ENCODE peak calls at places on chromosomes 5 and 9, in eight cellular contexts. X is transverse colon; M is CD4-positive, alpha-beta memory T cell; C is heart right ventricle; Y is IMR-90; N is cardiac muscle cell; L is RWPE2; H is psoas muscle. D is an unnamed sample. For H3K4me1, the result is how much of the 10 kb centered on the place peaks cover.

GRCh38 chr5:101346906-101347305 is 443.8 kb upstream of the ST8SIA4 start:
- DNase-seq in X (no peak), Y (no peak), N (no peak), C (no peak), L (no peak), H (no peak), M (no peak), D (no peak)

GRCh38 chr5:112824197-112824596 is 36.9 kb upstream of the SRP19 start:
- DNase-seq in N (no peak), H (no peak), Y (no peak), L (no peak), M (no peak), C (no peak), X (no peak), D (no peak)

GRCh38 chr5:10387690-10388089 is 34.2 kb downstream of the MARCHF6 start:
- DNase-seq in C (no peak), X (no peak), N (no peak), L (no peak), M (no peak), Y (peak), H (no peak), D (no peak)

GRCh38 chr9:126398403-126399058 is 71.9 kb downstream of the MVB12B start:
- DNase-seq in Y (peak), H (peak), X (peak), C (peak), L (no peak), M (peak), N (peak), D (peak)

GRCh38 chr5:15791274-15791673 is 291.3 kb downstream of the FBXL7 start:
- DNase-seq in M (no peak), L (no peak), Y (no peak), N (no peak), X (no peak), H (no peak), C (no peak), D (no peak)

GRCh38 chr5:179275941-179276837 is 69.1 kb downstream of the ADAMTS2 start:
- DNase-seq in N (no peak), C (peak), Y (peak), X (peak), L (no peak), H (peak), M (no peak), D (no peak)

GRCh38 chr9:94685359-94685758 is 41.1 kb upstream of the AOPEP start:
- DNase-seq in C (no peak), M (no peak), L (no peak), H (no peak), X (no peak), Y (no peak), N (no peak), D (no peak)

GRCh38 chr9:98877211-98877730 is 66.4 kb upstream of the COL15A1 start:
- DNase-seq in M (no peak), L (no peak), C (no peak), Y (no peak), H (no peak), N (no peak), X (no peak), D (no peak)

GRCh38 chr5:1831257-1831656 is 30.1 kb downstream of the NDUFS6 start:
- DNase-seq in X (no peak), H (no peak), Y (no peak), L (no peak), M (no peak), N (no peak), C (no peak), D (peak)

GRCh38 chr9:79600466-79600865 is 28.7 kb downstream of the TLE4 start:
- DNase-seq in C (no peak), N (no peak), Y (no peak), H (peak), L (no peak), M (no peak), X (no peak), D (no peak)

GRCh38 chr9:3963266-3964019 is 336.4 kb downstream of the GLIS3 start:
- DNase-seq in X (no peak), C (no peak), N (no peak), M (no peak), Y (peak), L (no peak), H (no peak), D (no peak)

GRCh38 chr5:74384851-74385250 is 255.7 kb downstream of the ENC1 start:
- DNase-seq in L (no peak), X (no peak), Y (no peak), H (no peak), N (no peak), C (no peak), M (no peak), D (no peak)

GRCh38 chr5:157371655-157372471 is 88.2 kb upstream of the NIPAL4 start:
- DNase-seq in N (no peak), H (no peak), M (no peak), C (no peak), Y (peak), L (no peak), X (no peak), D (no peak)

GRCh38 chr5:150341989-150342388 is 15.5 kb upstream of the TCOF1 start:
- DNase-seq in N (no peak), M (no peak), L (no peak), Y (no peak), C (no peak), X (no peak), H (no peak), D (no peak)
- H3K4me1 ChIP-seq in N (under half), M (under half), L (under half), Y (under half), C (under half), X (under half), H (under half), D (under half)

GRCh38 chr9:132404228-132404881 is 2.3 kb downstream of the TTF1 start:
- DNase-seq in C (no peak), L (no peak), H (no peak), X (no peak), Y (no peak), N (no peak), M (peak), D (no peak)

GRCh38 chr9:132408521-132408920 is 1.5 kb upstream of the CFAP77 start:
- DNase-seq in H (no peak), N (no peak), L (no peak), C (peak), Y (no peak), X (no peak), M (no peak), D (no peak)

GRCh38 chr9:132409828-132410528 is at the start of gene CFAP77:
- DNase-seq in N (peak), Y (peak), H (peak), L (no peak), C (peak), X (peak), M (no peak), D (peak)

GRCh38 chr9:132407196-132407595 is 556 bp upstream of the TTF1 start:
- DNase-seq in N (no peak), L (no peak), X (no peak), C (no peak), M (no peak), Y (no peak), H (no peak), D (no peak)

GRCh38 chr9:132406554-132407122 is at the start of gene TTF1:
- DNase-seq in Y (peak), C (peak), H (peak), X (peak), N (peak), L (peak), M (peak), D (peak)
- H3K4me1 ChIP-seq in Y (under half), C (under half), H (under half), X (under half), N (under half), L (under half), M (half or more), D (half or more)

GRCh38 chr5:14145356-14146334 is 2.5 kb downstream of the TRIO start:
- DNase-seq in L (no peak), M (no peak), N (no peak), C (no peak), H (peak), X (no peak), Y (peak), D (no peak)

GRCh38 chr5:14147210-14147609 is 4.1 kb downstream of the TRIO start:
- DNase-seq in M (no peak), X (no peak), C (no peak), Y (no peak), L (no peak), N (no peak), H (no peak), D (no peak)

GRCh38 chr5:14144586-14145355 is 1.6 kb downstream of the TRIO start:
- DNase-seq in C (peak), L (peak), M (peak), N (peak), X (peak), H (peak), Y (peak), D (peak)

GRCh38 chr5:14148483-14148882 is 5.3 kb downstream of the TRIO start:
- DNase-seq in Y (no peak), C (no peak), L (no peak), X (no peak), N (no peak), M (no peak), H (no peak), D (no peak)

GRCh38 chr5:14146725-14147124 is 3.6 kb downstream of the TRIO start:
- DNase-seq in N (no peak), C (no peak), M (no peak), Y (no peak), X (no peak), L (no peak), H (no peak), D (no peak)
- H3K4me1 ChIP-seq in N (half or more), C (under half), M (under half), Y (under half), X (under half), L (under half), H (half or more), D (half or more)

DNA sequence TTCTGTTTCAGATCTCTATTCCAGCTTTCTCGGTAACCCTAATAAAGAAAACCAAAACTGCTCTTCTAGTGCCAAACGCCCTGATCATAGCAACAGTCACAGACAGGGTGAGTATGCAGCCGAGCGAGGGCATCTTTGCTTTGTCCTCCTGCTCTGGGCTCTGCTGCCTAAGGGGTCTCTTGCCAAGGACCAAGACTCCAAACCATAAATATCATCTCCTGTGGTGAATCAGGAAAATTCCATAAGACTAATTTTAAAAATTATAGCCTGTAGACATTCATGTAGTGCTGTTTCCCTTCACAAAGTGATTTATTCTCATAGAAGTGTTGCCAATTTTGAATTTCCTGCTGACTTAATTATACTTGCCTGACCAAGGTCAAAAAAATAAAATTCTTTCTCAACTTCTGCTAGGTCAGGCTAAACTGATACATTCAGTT is 54.5 kb downstream of the GRAMD2B start:
- DNase-seq in L (no peak), C (no peak), Y (no peak), M (no peak), H (no peak), X (no peak), N (no peak), D (no peak)
- H3K4me1 ChIP-seq in L (under half), C (under half), Y (under half), M (under half), H (under half), X (under half), N (under half), D (under half)

GRCh38 chr9:130815242-130815808 is 19.7 kb upstream of the ABL1 start:
- DNase-seq in Y (no peak), L (no peak), H (no peak), C (no peak), M (no peak), N (no peak), X (no peak), D (no peak)

GRCh38 chr9:130820135-130820738 is 14.8 kb upstream of the ABL1 start:
- DNase-seq in N (no peak), C (no peak), Y (no peak), L (no peak), H (no peak), X (no peak), M (no peak), D (no peak)

GRCh38 chr9:130823435-130823834 is 11.6 kb upstream of the ABL1 start:
- DNase-seq in N (no peak), C (no peak), L (no peak), M (no peak), X (no peak), Y (peak), H (no peak), D (no peak)

DNA sequence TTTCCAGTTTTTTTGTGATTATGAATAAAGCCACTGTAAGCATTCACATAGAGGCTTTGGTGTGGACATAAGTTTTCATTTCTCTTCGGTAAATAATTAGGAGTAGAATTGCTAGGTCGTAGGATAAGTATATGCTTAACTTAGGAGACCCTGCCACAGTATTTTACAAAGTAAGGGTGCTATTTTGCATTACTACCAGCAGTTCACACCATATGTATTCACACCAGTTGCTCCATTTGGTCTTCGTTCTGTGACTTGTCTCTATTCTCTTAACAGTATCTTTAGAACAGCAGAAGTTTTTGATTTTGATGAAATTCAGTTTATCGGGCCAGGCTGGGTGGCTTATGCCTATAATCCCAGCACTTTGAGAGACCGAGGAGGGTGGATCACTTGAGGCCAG is 17.2 kb upstream of the ABL1 start:
- DNase-seq in N (no peak), X (no peak), C (no peak), Y (no peak), L (no peak), M (no peak), H (no peak), D (no peak)
- H3K4me1 ChIP-seq in N (under half), X (under half), C (under half), Y (under half), L (under half), M (under half), H (under half), D (under half)

GRCh38 chr5:151062405-151063135 is 18.3 kb downstream of the TNIP1 start:
- DNase-seq in Y (no peak), C (no peak), M (no peak), X (no peak), L (no peak), H (peak), N (no peak), D (peak)

GRCh38 chr5:151063136-151063544 is 17.7 kb downstream of the TNIP1 start:
- DNase-seq in X (no peak), M (no peak), Y (peak), L (no peak), C (no peak), N (peak), H (no peak), D (peak)

GRCh38 chr5:151064916-151065499 is 15.8 kb downstream of the TNIP1 start:
- DNase-seq in L (no peak), X (no peak), M (no peak), Y (no peak), N (no peak), C (no peak), H (no peak), D (peak)

GRCh38 chr5:151065609-151066008 is 15.2 kb downstream of the TNIP1 start:
- DNase-seq in L (no peak), Y (no peak), N (no peak), M (no peak), X (no peak), C (no peak), H (no peak), D (no peak)

GRCh38 chr5:151063590-151063989 is 17.2 kb downstream of the TNIP1 start:
- DNase-seq in H (no peak), L (no peak), X (no peak), Y (no peak), N (no peak), C (no peak), M (no peak), D (peak)
- H3K4me1 ChIP-seq in H (half or more), L (under half), X (under half), Y (under half), N (under half), C (under half), M (half or more), D (half or more)

GRCh38 chr9:136081113-136081825 is 13.8 kb downstream of the NACC2 start:
- DNase-seq in L (peak), N (no peak), M (no peak), H (peak), C (peak), Y (peak), X (no peak), D (peak)
- H3K4me1 ChIP-seq in L (under half), N (under half), M (under half), H (half or more), C (under half), Y (under half), X (under half), D (under half)

GRCh38 chr9:110069326-110070248 is 138.4 kb downstream of the C9orf152 start:
- DNase-seq in L (no peak), Y (peak), C (peak), X (no peak), H (no peak), M (no peak), N (peak), D (no peak)
- H3K4me1 ChIP-seq in L (under half), Y (under half), C (under half), X (under half), H (under half), M (under half), N (under half), D (half or more)

DNA sequence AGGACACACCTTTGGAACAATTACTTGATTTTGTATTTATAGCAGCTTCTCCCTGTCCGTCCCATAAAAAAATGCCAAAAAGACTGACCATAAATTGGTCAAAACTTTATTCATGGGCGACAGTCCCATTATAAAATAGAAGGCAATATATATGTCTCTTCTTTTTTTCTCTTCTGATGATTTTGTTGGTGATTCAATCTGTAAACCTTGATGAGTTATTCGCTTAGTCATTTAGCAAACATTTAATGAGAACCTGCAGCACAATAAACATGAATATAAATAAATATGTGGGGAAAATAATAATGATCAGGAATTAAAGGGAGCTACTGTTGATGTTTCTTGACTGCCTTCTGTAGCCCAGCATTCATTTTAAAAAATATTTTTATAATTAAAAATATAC is 356.4 kb upstream of the ACTBL2 start:
- DNase-seq in C (no peak), Y (no peak), N (no peak), L (no peak), X (no peak), M (no peak), H (no peak), D (no peak)
- H3K4me1 ChIP-seq in C (under half), Y (under half), N (under half), L (half or more), X (under half), M (under half), H (under half), D (under half)

DNA sequence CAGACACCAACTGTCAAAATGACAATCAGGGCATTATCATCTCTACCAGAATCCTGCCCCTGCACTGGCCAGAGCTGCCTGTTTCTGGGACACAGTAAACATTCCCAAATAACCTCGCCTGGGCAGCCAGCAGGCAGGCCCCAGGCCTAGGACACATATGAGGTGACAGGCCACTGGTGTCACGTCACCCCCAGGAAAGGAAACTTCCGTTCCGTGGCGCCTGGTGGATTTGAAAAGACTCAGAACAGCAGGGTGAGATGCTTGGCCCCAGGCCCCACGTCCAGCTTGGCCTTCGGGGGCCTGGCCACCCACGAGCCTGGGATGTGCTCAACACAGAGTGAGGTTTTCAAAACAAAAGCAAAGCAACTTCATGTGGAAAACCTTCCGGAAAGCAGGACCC is 1.3 kb downstream of the SEMA4D start:
- DNase-seq in C (no peak), Y (no peak), X (peak), L (no peak), N (no peak), H (peak), M (peak), D (peak)
- H3K4me1 ChIP-seq in C (under half), Y (under half), X (under half), L (under half), N (under half), H (under half), M (half or more), D (half or more)

D was measured in spleen.